ENCODE peak calls at places on chromosomes 7 and 10, in eight cellular contexts. One of them, this sample, is unnamed.

GRCh38 chr10:14513061-14513460 is 182.3 kb upstream of the FRMD4A start:
- DNase-seq in foreskin keratinocyte: no peak
- DNase-seq in adrenal gland: no peak
- DNase-seq in chondrocyte: no peak
- DNase-seq in ascending aorta: no peak
- DNase-seq in mammary epithelial cell: no peak
- DNase-seq in retinal pigment epithelial cell: no peak
- DNase-seq in upper lobe of right lung: no peak
- DNase-seq in this sample: no peak

GRCh38 chr7:118974836-118975235 is 750.3 kb downstream of the ANKRD7 start:
- DNase-seq in chondrocyte: no peak
- DNase-seq in foreskin keratinocyte: peak; percentile 14
- DNase-seq in retinal pigment epithelial cell: no peak
- DNase-seq in adrenal gland: no peak
- DNase-seq in mammary epithelial cell: no peak
- DNase-seq in ascending aorta: no peak
- DNase-seq in upper lobe of right lung: no peak
- DNase-seq in this sample: no peak

GRCh38 chr10:43120948-43121290 is 17.3 kb upstream of the CSGALNACT2 start:
- DNase-seq in chondrocyte: no peak
- DNase-seq in retinal pigment epithelial cell: no peak
- DNase-seq in ascending aorta: peak; percentile 67
- DNase-seq in upper lobe of right lung: peak; percentile 67
- DNase-seq in foreskin keratinocyte: no peak
- DNase-seq in mammary epithelial cell: no peak
- DNase-seq in adrenal gland: peak; percentile 26
- DNase-seq in this sample: no peak

GRCh38 chr7:107742678-107743566 is 1.0 kb upstream of the CBLL1 start:
- DNase-seq in chondrocyte: no peak
- DNase-seq in upper lobe of right lung: peak; percentile 82
- DNase-seq in mammary epithelial cell: no peak
- DNase-seq in retinal pigment epithelial cell: no peak
- DNase-seq in ascending aorta: peak; percentile 75
- DNase-seq in adrenal gland: peak; percentile 68
- DNase-seq in foreskin keratinocyte: no peak
- DNase-seq in this sample: no peak

GRCh38 chr7:118755067-118755625 is 530.6 kb downstream of the ANKRD7 start:
- DNase-seq in ascending aorta: no peak
- DNase-seq in upper lobe of right lung: no peak
- DNase-seq in mammary epithelial cell: peak; percentile 99
- DNase-seq in adrenal gland: no peak
- DNase-seq in retinal pigment epithelial cell: no peak
- DNase-seq in foreskin keratinocyte: peak; percentile 99
- DNase-seq in chondrocyte: no peak
- DNase-seq in this sample: no peak

GRCh38 chr7:159091480-159092475 is 52.9 kb downstream of the VIPR2 start:
- DNase-seq in ascending aorta: peak; percentile 66
- DNase-seq in adrenal gland: no peak
- DNase-seq in chondrocyte: peak; percentile 79
- DNase-seq in retinal pigment epithelial cell: no peak
- DNase-seq in mammary epithelial cell: no peak
- DNase-seq in foreskin keratinocyte: no peak
- DNase-seq in upper lobe of right lung: peak; percentile 60
- DNase-seq in this sample: no peak

GRCh38 chr10:17003151-17003550 is 126.5 kb downstream of the CUBN start:
- DNase-seq in mammary epithelial cell: peak; percentile 75
- DNase-seq in upper lobe of right lung: no peak
- DNase-seq in adrenal gland: no peak
- DNase-seq in ascending aorta: no peak
- DNase-seq in foreskin keratinocyte: peak; percentile 65
- DNase-seq in retinal pigment epithelial cell: no peak
- DNase-seq in chondrocyte: no peak
- DNase-seq in this sample: no peak

GRCh38 chr7:108248821-108249220 is 118.7 kb upstream of the LAMB4 start:
- DNase-seq in mammary epithelial cell: no peak
- DNase-seq in retinal pigment epithelial cell: no peak
- DNase-seq in chondrocyte: no peak
- DNase-seq in ascending aorta: no peak
- DNase-seq in adrenal gland: no peak
- DNase-seq in upper lobe of right lung: no peak
- DNase-seq in foreskin keratinocyte: no peak
- DNase-seq in this sample: no peak

GRCh38 chr7:90192876-90193765 is 18.4 kb upstream of the STEAP2 start:
- DNase-seq in ascending aorta: no peak
- DNase-seq in upper lobe of right lung: no peak
- DNase-seq in chondrocyte: no peak
- DNase-seq in adrenal gland: no peak
- DNase-seq in foreskin keratinocyte: no peak
- DNase-seq in retinal pigment epithelial cell: no peak
- DNase-seq in mammary epithelial cell: no peak
- DNase-seq in this sample: no peak

GRCh38 chr10:48551796-48552591 is 52.9 kb downstream of the ARHGAP22 start:
- DNase-seq in retinal pigment epithelial cell: no peak
- DNase-seq in foreskin keratinocyte: no peak
- DNase-seq in chondrocyte: no peak
- DNase-seq in adrenal gland: peak; percentile 32
- DNase-seq in mammary epithelial cell: peak; percentile 11
- DNase-seq in ascending aorta: peak; percentile 70
- DNase-seq in upper lobe of right lung: no peak
- DNase-seq in this sample: peak; percentile 25

GRCh38 chr7:106279425-106280182 is 5.2 kb downstream of the NAMPT start:
- DNase-seq in adrenal gland: no peak
- DNase-seq in retinal pigment epithelial cell: no peak
- DNase-seq in chondrocyte: no peak
- DNase-seq in ascending aorta: no peak
- DNase-seq in upper lobe of right lung: no peak
- DNase-seq in foreskin keratinocyte: no peak
- DNase-seq in mammary epithelial cell: no peak
- DNase-seq in this sample: peak; percentile 40

GRCh38 chr10:4650109-4650508 is 175.9 kb upstream of the AKR1E2 start:
- DNase-seq in adrenal gland: no peak
- DNase-seq in chondrocyte: no peak
- DNase-seq in retinal pigment epithelial cell: no peak
- DNase-seq in upper lobe of right lung: no peak
- DNase-seq in mammary epithelial cell: no peak
- DNase-seq in ascending aorta: no peak
- DNase-seq in foreskin keratinocyte: no peak
- DNase-seq in this sample: no peak

DNA sequence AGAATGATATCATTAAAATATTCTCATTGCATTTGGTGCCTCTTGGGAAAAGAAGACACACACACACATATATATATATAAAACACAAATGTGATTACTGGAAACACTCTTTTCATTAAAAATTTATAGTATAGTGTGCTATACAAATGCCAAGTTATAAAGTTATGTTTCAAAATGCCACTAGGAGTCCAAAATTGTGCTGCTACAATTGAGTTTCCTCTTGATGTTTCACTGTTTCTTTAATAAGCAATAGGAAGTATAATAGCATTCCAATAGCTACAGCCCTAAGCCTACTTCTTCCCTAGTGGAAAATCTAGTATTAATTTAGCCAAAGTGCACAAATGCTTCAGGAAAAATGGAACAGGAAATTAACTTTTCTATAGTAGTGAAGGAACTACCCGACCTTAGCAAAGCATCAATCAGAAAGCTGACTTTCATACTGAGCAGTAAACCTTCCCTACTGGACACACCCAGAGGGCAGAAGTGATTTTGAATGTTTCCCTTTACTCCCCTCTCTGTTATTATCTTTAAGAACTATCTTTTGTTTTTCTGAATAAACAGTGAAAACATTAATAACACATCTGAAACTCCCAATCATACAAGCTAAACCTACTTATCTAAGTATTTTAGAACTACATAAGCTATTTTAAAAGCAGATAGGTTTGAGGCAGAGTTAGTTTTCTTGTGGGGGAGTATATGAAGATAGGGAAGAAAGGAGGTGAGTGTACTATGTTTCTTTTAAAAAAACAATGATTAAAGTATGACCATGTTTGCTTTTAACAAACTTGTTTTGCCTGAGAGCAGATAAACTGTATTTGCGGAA is 13.6 kb downstream of the CPED1 start:
- DNase-seq in upper lobe of right lung: no peak
- DNase-seq in chondrocyte: no peak
- DNase-seq in foreskin keratinocyte: no peak
- DNase-seq in retinal pigment epithelial cell: no peak
- DNase-seq in ascending aorta: no peak
- DNase-seq in adrenal gland: no peak
- DNase-seq in mammary epithelial cell: no peak
- DNase-seq in this sample: no peak
- TF ChIP-seq CTCF in upper lobe of right lung: no peak
- TF ChIP-seq CTCF in chondrocyte: peak; percentile 63
- TF ChIP-seq CTCF in foreskin keratinocyte: no peak
- TF ChIP-seq CTCF in retinal pigment epithelial cell: no peak
- TF ChIP-seq CTCF in ascending aorta: no peak
- TF ChIP-seq CTCF in adrenal gland: no peak
- TF ChIP-seq CTCF in mammary epithelial cell: no peak
- TF ChIP-seq CTCF in this sample: no peak

GRCh38 chr10:85315657-85316056 is 987.3 kb downstream of the CCSER2 start:
- DNase-seq in chondrocyte: no peak
- DNase-seq in ascending aorta: no peak
- DNase-seq in adrenal gland: no peak
- DNase-seq in retinal pigment epithelial cell: no peak
- DNase-seq in mammary epithelial cell: no peak
- DNase-seq in upper lobe of right lung: no peak
- DNase-seq in foreskin keratinocyte: no peak
- DNase-seq in this sample: no peak

DNA sequence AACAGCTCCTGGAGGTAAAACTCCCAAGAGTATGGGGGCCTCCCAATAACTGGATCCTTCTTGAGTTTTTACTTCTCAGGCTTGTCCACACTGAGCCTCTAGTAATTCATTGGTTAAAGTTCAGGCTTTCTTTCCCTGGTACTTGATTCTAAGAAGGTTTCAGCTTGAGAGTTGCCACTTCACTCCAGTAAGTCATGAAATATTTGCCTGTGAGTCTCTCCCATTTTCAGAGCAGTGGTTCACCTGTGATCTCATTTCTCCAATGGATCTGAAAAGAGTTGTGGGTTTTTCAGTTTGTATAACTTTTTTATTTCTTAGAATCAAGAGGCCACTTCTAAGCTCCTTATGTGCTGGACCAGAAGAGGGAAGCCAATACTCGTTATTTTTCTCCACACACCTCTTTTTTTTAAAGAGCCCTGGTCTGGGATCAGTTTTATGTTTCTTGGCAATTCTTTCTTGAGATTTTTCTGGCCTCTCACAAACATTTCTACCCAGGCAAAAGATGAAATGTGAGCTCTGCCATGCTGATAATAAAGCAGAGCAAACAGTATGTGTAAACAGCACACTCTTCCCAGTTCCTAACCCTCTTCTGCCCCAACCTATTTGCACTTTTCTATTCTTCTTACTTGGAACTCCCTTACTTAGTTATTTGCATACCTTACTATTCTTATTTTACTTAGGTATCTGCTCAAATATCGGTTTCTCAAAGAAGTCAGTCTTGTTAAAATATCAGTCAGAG is 983.4 kb downstream of the CCSER2 start:
- DNase-seq in retinal pigment epithelial cell: no peak
- DNase-seq in upper lobe of right lung: no peak
- DNase-seq in mammary epithelial cell: no peak
- DNase-seq in ascending aorta: no peak
- DNase-seq in adrenal gland: no peak
- DNase-seq in chondrocyte: no peak
- DNase-seq in foreskin keratinocyte: no peak
- DNase-seq in this sample: no peak
- TF ChIP-seq CTCF in retinal pigment epithelial cell: no peak
- TF ChIP-seq CTCF in upper lobe of right lung: no peak
- TF ChIP-seq CTCF in mammary epithelial cell: no peak
- TF ChIP-seq CTCF in ascending aorta: no peak
- TF ChIP-seq CTCF in adrenal gland: no peak
- TF ChIP-seq CTCF in chondrocyte: no peak
- TF ChIP-seq CTCF in foreskin keratinocyte: no peak
- TF ChIP-seq CTCF in this sample: no peak

DNA sequence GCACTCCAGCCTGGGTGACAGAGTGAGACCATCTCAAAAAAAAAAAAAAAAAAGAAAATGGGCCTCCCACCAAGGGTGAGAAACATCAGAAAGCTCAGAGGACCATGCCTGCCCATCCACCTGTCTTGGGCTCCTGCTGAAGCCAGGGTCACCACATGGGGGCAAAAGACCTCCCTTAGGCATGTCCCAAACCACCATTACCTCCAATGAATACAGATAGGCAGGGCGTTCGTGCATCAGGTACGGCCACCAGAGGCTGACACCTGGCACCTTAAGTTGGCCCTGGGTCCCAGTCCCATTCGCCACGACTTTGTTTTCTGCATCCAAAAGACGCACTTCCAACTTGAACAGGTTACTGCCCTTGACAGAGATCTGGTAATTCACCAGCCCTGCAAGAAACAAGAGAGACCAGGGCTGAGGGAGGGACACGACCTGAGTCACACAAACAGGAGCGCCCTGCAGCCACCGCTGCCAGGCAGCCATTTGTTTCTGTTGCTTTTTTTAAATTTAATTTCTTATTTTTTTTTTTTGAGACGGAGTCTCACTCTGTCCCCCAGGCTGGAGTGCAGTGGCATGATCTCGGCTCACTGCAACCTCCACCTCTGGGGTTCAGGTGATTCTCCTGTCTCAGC is 6.1 kb downstream of the GUSB start:
- DNase-seq in retinal pigment epithelial cell: no peak
- DNase-seq in upper lobe of right lung: no peak
- DNase-seq in chondrocyte: peak; percentile 22
- DNase-seq in ascending aorta: no peak
- DNase-seq in adrenal gland: no peak
- DNase-seq in foreskin keratinocyte: no peak
- DNase-seq in mammary epithelial cell: no peak
- DNase-seq in this sample: no peak
- TF ChIP-seq CTCF in retinal pigment epithelial cell: peak; percentile 8
- TF ChIP-seq CTCF in upper lobe of right lung: no peak
- TF ChIP-seq CTCF in chondrocyte: no peak
- TF ChIP-seq CTCF in ascending aorta: no peak
- TF ChIP-seq CTCF in adrenal gland: no peak
- TF ChIP-seq CTCF in foreskin keratinocyte: no peak
- TF ChIP-seq CTCF in mammary epithelial cell: no peak
- TF ChIP-seq CTCF in this sample: no peak

GRCh38 chr10:125341611-125342010 is 181.2 kb upstream of the CTBP2 start:
- DNase-seq in ascending aorta: no peak
- DNase-seq in upper lobe of right lung: no peak
- DNase-seq in mammary epithelial cell: no peak
- DNase-seq in foreskin keratinocyte: no peak
- DNase-seq in retinal pigment epithelial cell: no peak
- DNase-seq in adrenal gland: no peak
- DNase-seq in chondrocyte: no peak
- DNase-seq in this sample: no peak

GRCh38 chr10:125340871-125341270 is 180.5 kb upstream of the CTBP2 start:
- DNase-seq in upper lobe of right lung: no peak
- DNase-seq in ascending aorta: no peak
- DNase-seq in chondrocyte: no peak
- DNase-seq in foreskin keratinocyte: no peak
- DNase-seq in adrenal gland: no peak
- DNase-seq in mammary epithelial cell: peak; percentile 60
- DNase-seq in retinal pigment epithelial cell: no peak
- DNase-seq in this sample: no peak

GRCh38 chr10:125333769-125334168 is 173.4 kb upstream of the CTBP2 start:
- DNase-seq in ascending aorta: no peak
- DNase-seq in chondrocyte: no peak
- DNase-seq in foreskin keratinocyte: no peak
- DNase-seq in mammary epithelial cell: no peak
- DNase-seq in upper lobe of right lung: no peak
- DNase-seq in retinal pigment epithelial cell: no peak
- DNase-seq in adrenal gland: no peak
- DNase-seq in this sample: no peak

GRCh38 chr10:125334545-125334944 is 174.2 kb upstream of the CTBP2 start:
- DNase-seq in foreskin keratinocyte: no peak
- DNase-seq in retinal pigment epithelial cell: no peak
- DNase-seq in upper lobe of right lung: no peak
- DNase-seq in ascending aorta: no peak
- DNase-seq in chondrocyte: no peak
- DNase-seq in mammary epithelial cell: no peak
- DNase-seq in adrenal gland: no peak
- DNase-seq in this sample: no peak

GRCh38 chr10:125337510-125337909 is 177.1 kb upstream of the CTBP2 start:
- DNase-seq in retinal pigment epithelial cell: no peak
- DNase-seq in foreskin keratinocyte: no peak
- DNase-seq in upper lobe of right lung: no peak
- DNase-seq in ascending aorta: no peak
- DNase-seq in mammary epithelial cell: no peak
- DNase-seq in adrenal gland: no peak
- DNase-seq in chondrocyte: no peak
- DNase-seq in this sample: no peak
- TF ChIP-seq CTCF in retinal pigment epithelial cell: peak; percentile 5
- TF ChIP-seq CTCF in foreskin keratinocyte: peak; percentile 10
- TF ChIP-seq CTCF in upper lobe of right lung: no peak
- TF ChIP-seq CTCF in ascending aorta: no peak
- TF ChIP-seq CTCF in mammary epithelial cell: no peak
- TF ChIP-seq CTCF in adrenal gland: no peak
- TF ChIP-seq CTCF in chondrocyte: no peak
- TF ChIP-seq CTCF in this sample: no peak